ENCODE peak calls at places on chromosome 4, in four cellular contexts. One of them, this sample, is unnamed.

GRCh38 chr4:16721618-16722291 is 176.7 kb downstream of the LDB2 start:
- DNase-seq in gastrocnemius medialis: no peak
- DNase-seq in GM12892: no peak
- DNase-seq in H54: no peak
- DNase-seq in this sample: no peak

GRCh38 chr4:786074-786741 is 39.7 kb downstream of the CPLX1 start:
- DNase-seq in H54: no peak
- DNase-seq in GM12892: no peak
- DNase-seq in gastrocnemius medialis: no peak
- DNase-seq in this sample: no peak

GRCh38 chr4:147732516-147733193 is 767 bp downstream of the ARHGAP10 start:
- DNase-seq in gastrocnemius medialis: peak; percentile 48
- DNase-seq in H54: no peak
- DNase-seq in GM12892: peak; percentile 35
- DNase-seq in this sample: peak; percentile 58

GRCh38 chr4:121888134-121888533 is 17.9 kb upstream of the BBS7 start:
- DNase-seq in H54: no peak
- DNase-seq in gastrocnemius medialis: no peak
- DNase-seq in GM12892: no peak
- DNase-seq in this sample: no peak

GRCh38 chr4:1470393-1470670 is 64.1 kb upstream of the NKX1-1 start:
- DNase-seq in H54: no peak
- DNase-seq in GM12892: no peak
- DNase-seq in gastrocnemius medialis: no peak
- DNase-seq in this sample: no peak

GRCh38 chr4:146661368-146661767 is 22.7 kb downstream of the POU4F2 start:
- DNase-seq in GM12892: no peak
- DNase-seq in gastrocnemius medialis: no peak
- DNase-seq in H54: no peak
- DNase-seq in this sample: no peak

GRCh38 chr4:127155121-127155520 is 477.6 kb upstream of the INTU start:
- DNase-seq in gastrocnemius medialis: no peak
- DNase-seq in GM12892: no peak
- DNase-seq in H54: no peak
- DNase-seq in this sample: no peak

GRCh38 chr4:186033027-186033426 is 35.9 kb upstream of the TLR3 start:
- DNase-seq in H54: no peak
- DNase-seq in GM12892: no peak
- DNase-seq in gastrocnemius medialis: no peak
- DNase-seq in this sample: no peak

GRCh38 chr4:183182873-183183725 is 84.0 kb downstream of the WWC2 start:
- DNase-seq in H54: peak; percentile 15
- DNase-seq in gastrocnemius medialis: no peak
- DNase-seq in GM12892: no peak
- DNase-seq in this sample: no peak

GRCh38 chr4:14744346-14744745 is 257.9 kb upstream of the CPEB2 start:
- DNase-seq in GM12892: no peak
- DNase-seq in H54: no peak
- DNase-seq in gastrocnemius medialis: no peak
- DNase-seq in this sample: no peak

GRCh38 chr4:76703676-76704075 is 194.3 kb downstream of the SOWAHB start:
- DNase-seq in H54: no peak
- DNase-seq in gastrocnemius medialis: no peak
- DNase-seq in GM12892: no peak
- DNase-seq in this sample: no peak

GRCh38 chr4:176782794-176783193 is 9.9 kb downstream of the VEGFC start:
- DNase-seq in H54: no peak
- DNase-seq in gastrocnemius medialis: no peak
- DNase-seq in GM12892: no peak
- DNase-seq in this sample: no peak

GRCh38 chr4:70839537-70840093 is at the start of gene GRSF1:
- DNase-seq in GM12892: peak; percentile 76
- DNase-seq in gastrocnemius medialis: peak; percentile 94
- DNase-seq in H54: peak; percentile 80
- DNase-seq in this sample: peak; percentile 95

DNA sequence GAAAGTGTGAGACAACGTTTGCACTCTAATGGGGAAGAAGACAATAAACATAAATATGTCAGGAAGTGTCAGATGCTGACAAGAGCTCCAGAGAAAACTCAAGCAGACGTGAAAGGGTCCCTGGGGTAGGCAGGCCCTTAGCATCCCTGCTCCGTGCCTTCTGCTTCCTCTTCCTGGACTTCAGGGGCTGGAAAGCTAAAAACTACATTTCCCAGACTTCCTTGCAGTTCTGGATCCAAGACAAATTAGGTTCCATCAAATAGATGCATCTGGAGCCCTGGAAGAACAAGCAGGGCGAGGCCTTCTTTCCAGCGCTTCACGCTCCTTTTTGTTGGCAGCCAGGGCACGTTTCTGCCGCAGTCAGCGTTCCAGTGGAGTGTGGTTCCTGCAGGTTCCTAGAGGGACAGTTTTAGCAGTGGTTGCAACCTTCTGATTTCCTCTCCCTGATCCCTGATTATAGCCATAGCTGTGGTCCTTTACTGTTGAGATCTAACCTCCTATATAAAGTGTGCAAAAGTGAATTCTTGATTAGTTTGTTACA is 53.6 kb upstream of the MSX1 start:
- DNase-seq in H54: no peak
- DNase-seq in gastrocnemius medialis: no peak
- DNase-seq in GM12892: no peak
- DNase-seq in this sample: no peak
- TF ChIP-seq POLR2A in H54: no peak
- TF ChIP-seq POLR2A in gastrocnemius medialis: no peak
- TF ChIP-seq POLR2A in GM12892: no peak
- TF ChIP-seq POLR2A in this sample: no peak

GRCh38 chr4:67785528-67785927 is 31.3 kb upstream of the GNRHR start:
- DNase-seq in H54: no peak
- DNase-seq in gastrocnemius medialis: no peak
- DNase-seq in GM12892: no peak
- DNase-seq in this sample: no peak

GRCh38 chr4:67790721-67791120 is 36.5 kb upstream of the GNRHR start:
- DNase-seq in gastrocnemius medialis: no peak
- DNase-seq in H54: no peak
- DNase-seq in GM12892: no peak
- DNase-seq in this sample: no peak
- TF ChIP-seq POLR2A in gastrocnemius medialis: no peak
- TF ChIP-seq POLR2A in H54: no peak
- TF ChIP-seq POLR2A in GM12892: no peak
- TF ChIP-seq POLR2A in this sample: no peak

DNA sequence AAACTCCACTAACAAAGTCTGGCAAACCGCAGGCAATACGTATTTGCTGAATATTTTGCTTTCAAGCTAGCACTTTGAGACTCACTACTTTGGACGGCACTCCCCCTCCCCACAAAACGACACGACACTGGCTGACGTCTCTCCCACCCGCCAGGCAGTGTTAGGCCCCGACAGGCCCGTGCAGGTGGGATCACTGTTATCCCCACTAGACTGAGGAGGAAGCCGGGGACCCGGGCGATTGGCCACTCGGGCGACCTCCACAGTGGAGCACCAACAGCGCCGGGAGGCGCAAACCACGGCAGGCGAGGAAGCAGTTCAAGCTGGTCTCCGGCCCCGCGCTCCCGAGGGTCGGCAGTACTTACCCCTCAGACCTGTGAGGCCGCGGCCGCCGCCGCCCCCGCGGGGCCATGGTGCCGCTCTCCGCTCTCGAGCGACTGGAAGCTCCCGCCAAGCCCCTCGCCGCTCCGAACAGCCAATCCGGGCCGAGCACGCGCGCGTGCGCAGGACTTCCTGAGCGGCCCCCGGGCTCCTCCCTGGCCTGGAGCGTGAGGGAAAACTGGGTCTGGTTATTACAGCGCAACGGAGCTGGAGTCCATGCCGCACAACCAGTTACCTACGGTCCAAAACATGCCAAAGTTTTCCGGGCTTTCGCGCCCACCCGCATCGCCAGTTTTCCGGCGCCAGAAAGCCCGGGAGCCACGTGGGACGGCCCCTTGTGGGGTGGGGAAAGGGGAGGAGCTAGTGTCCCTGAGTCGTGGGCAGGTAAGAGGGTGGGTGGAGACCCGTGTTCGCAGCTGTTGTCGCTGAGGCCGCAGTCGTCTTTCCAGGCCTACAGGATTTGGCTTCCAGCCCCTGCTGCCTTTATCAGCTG is at the start of gene CENPU:
- DNase-seq in H54: peak; percentile 86
- DNase-seq in GM12892: peak; percentile 98
- DNase-seq in gastrocnemius medialis: peak; percentile 97
- DNase-seq in this sample: peak; percentile 96
- TF ChIP-seq POLR2A in H54: peak; percentile 68
- TF ChIP-seq POLR2A in GM12892: peak; percentile 81
- TF ChIP-seq POLR2A in gastrocnemius medialis: peak; percentile 20
- TF ChIP-seq POLR2A in this sample: peak; percentile 73

GRCh38 chr4:27042411-27042810 is 181.8 kb downstream of the STIM2 start:
- DNase-seq in gastrocnemius medialis: no peak
- DNase-seq in GM12892: no peak
- DNase-seq in H54: no peak
- DNase-seq in this sample: no peak
- TF ChIP-seq POLR2A in gastrocnemius medialis: no peak
- TF ChIP-seq POLR2A in GM12892: no peak
- TF ChIP-seq POLR2A in H54: no peak
- TF ChIP-seq POLR2A in this sample: no peak

DNA sequence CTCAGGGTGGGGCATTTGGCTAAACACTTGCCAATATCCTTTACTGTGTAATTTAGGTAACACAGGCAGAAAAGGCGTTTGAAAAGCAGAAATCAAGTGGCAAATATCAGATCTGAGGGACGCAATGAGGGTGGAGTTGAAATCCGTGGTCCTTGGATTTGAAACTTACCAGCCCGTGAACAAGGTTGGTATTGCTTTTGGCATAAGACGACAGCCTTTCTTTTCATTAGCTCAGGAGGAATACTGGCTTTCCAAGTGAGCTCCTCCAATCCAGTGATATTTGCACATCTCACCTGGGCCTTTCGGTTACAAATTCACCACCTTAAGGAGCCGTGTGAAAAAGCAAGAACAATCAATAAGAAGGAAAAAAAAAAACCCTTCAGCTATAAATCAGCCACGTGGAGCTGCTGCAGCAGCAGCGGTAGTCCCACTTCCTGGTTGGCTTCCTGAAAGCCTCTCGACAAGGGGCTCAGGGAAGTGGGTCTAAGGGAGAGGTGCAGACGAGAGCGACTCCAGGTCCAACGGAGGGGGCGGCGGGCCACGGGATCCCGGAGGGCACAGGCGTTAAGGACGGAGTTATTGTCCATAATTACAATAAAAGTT is 717 bp upstream of the GALNT7 start:
- DNase-seq in H54: no peak
- DNase-seq in gastrocnemius medialis: no peak
- DNase-seq in GM12892: peak; percentile 25
- DNase-seq in this sample: no peak
- TF ChIP-seq POLR2A in H54: peak; percentile 41
- TF ChIP-seq POLR2A in gastrocnemius medialis: no peak
- TF ChIP-seq POLR2A in GM12892: no peak
- TF ChIP-seq POLR2A in this sample: no peak

GRCh38 chr4:37978509-37978908 is 18.3 kb downstream of the PTTG2 start:
- DNase-seq in H54: no peak
- DNase-seq in GM12892: no peak
- DNase-seq in gastrocnemius medialis: no peak
- DNase-seq in this sample: no peak

GRCh38 chr4:37973481-37973880 is 13.3 kb downstream of the PTTG2 start:
- DNase-seq in H54: no peak
- DNase-seq in gastrocnemius medialis: no peak
- DNase-seq in GM12892: no peak
- DNase-seq in this sample: no peak

GRCh38 chr4:37977471-37978452 is 17.6 kb downstream of the PTTG2 start:
- DNase-seq in H54: peak; percentile 28
- DNase-seq in GM12892: peak; percentile 52
- DNase-seq in gastrocnemius medialis: peak; percentile 68
- DNase-seq in this sample: peak; percentile 88

GRCh38 chr4:37976513-37976912 is 16.3 kb downstream of the PTTG2 start:
- DNase-seq in gastrocnemius medialis: no peak
- DNase-seq in GM12892: no peak
- DNase-seq in H54: no peak
- DNase-seq in this sample: no peak

DNA sequence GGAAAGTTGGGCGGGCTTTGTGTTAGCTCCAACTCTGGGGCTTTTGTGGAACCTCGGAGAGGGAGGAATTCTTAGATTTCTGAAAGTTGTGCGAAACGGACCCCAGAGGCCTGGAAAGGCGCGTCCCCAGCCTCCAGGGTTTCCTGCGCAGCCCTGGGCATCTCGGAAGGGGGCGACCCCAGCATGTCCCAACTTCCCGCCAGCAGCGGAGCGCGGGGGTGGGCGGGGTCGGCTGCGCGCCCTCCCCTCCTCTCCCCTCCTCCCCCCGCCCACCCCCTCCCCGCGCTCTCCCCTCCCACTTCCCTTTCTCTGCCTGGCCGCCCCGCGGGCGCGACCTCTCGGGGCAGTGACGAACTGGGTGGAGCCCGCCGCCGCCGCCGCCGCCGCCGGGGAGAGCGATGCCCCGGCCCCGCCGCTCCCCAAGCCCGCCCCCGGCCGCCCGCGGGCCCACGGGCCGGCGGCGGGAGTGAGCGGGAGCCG is 16.8 kb downstream of the PTTG2 start:
- DNase-seq in H54: peak; percentile 52
- DNase-seq in GM12892: peak; percentile 77
- DNase-seq in gastrocnemius medialis: peak; percentile 48
- DNase-seq in this sample: peak; percentile 94
- TF ChIP-seq POLR2A in H54: no peak
- TF ChIP-seq POLR2A in GM12892: no peak
- TF ChIP-seq POLR2A in gastrocnemius medialis: no peak
- TF ChIP-seq POLR2A in this sample: no peak